ENCODE peak calls at places on chromosomes 5 and 9, in seven cellular contexts. One of them, this sample, is unnamed.

GRCh38 chr5:122880749-122881148 is 35.3 kb downstream of the SNX24 start:
- DNase-seq in MM.1S: no peak
- DNase-seq in keratinocyte: no peak
- DNase-seq in GM10248: no peak
- DNase-seq in mucosa of descending colon: no peak
- DNase-seq in GM23338: no peak
- DNase-seq in WERI-Rb-1: no peak
- DNase-seq in this sample: no peak

GRCh38 chr5:25027016-25027415 is 382.2 kb upstream of the CDH10 start:
- DNase-seq in MM.1S: no peak
- DNase-seq in mucosa of descending colon: no peak
- DNase-seq in GM23338: no peak
- DNase-seq in GM10248: no peak
- DNase-seq in keratinocyte: no peak
- DNase-seq in WERI-Rb-1: no peak
- DNase-seq in this sample: no peak

GRCh38 chr5:179505636-179506261 is 44.6 kb upstream of the RUFY1 start:
- DNase-seq in MM.1S: no peak
- DNase-seq in GM23338: no peak
- DNase-seq in GM10248: no peak
- DNase-seq in mucosa of descending colon: no peak
- DNase-seq in keratinocyte: no peak
- DNase-seq in WERI-Rb-1: no peak
- DNase-seq in this sample: no peak

GRCh38 chr5:153807796-153808195 is 230.9 kb downstream of the FAM114A2 start:
- DNase-seq in GM23338: no peak
- DNase-seq in mucosa of descending colon: no peak
- DNase-seq in GM10248: no peak
- DNase-seq in WERI-Rb-1: peak
- DNase-seq in MM.1S: no peak
- DNase-seq in keratinocyte: no peak
- DNase-seq in this sample: no peak

GRCh38 chr9:132182609-132183073 is 20.8 kb downstream of the NTNG2 start:
- DNase-seq in GM10248: no peak
- DNase-seq in GM23338: peak
- DNase-seq in mucosa of descending colon: no peak
- DNase-seq in keratinocyte: no peak
- DNase-seq in MM.1S: no peak
- DNase-seq in WERI-Rb-1: peak
- DNase-seq in this sample: no peak

GRCh38 chr9:73753171-73753570 is 601.5 kb downstream of the ANXA1 start:
- DNase-seq in GM23338: no peak
- DNase-seq in GM10248: no peak
- DNase-seq in MM.1S: no peak
- DNase-seq in keratinocyte: no peak
- DNase-seq in WERI-Rb-1: no peak
- DNase-seq in mucosa of descending colon: no peak
- DNase-seq in this sample: no peak

GRCh38 chr9:114606597-114607207 is 4.4 kb upstream of the TMEM268 start:
- DNase-seq in GM10248: no peak
- DNase-seq in GM23338: no peak
- DNase-seq in mucosa of descending colon: no peak
- DNase-seq in MM.1S: no peak
- DNase-seq in WERI-Rb-1: no peak
- DNase-seq in keratinocyte: no peak
- DNase-seq in this sample: no peak

GRCh38 chr5:36090033-36090432 is 23.4 kb upstream of the UGT3A2 start:
- DNase-seq in GM10248: no peak
- DNase-seq in MM.1S: peak
- DNase-seq in mucosa of descending colon: no peak
- DNase-seq in keratinocyte: no peak
- DNase-seq in GM23338: peak
- DNase-seq in WERI-Rb-1: peak
- DNase-seq in this sample: no peak

GRCh38 chr5:16095612-16096011 is 84.0 kb downstream of the MARCHF11 start:
- DNase-seq in keratinocyte: no peak
- DNase-seq in WERI-Rb-1: no peak
- DNase-seq in GM23338: no peak
- DNase-seq in mucosa of descending colon: no peak
- DNase-seq in MM.1S: no peak
- DNase-seq in GM10248: no peak
- DNase-seq in this sample: no peak

GRCh38 chr5:51732304-51732703 is 349.1 kb downstream of the ISL1 start:
- DNase-seq in MM.1S: no peak
- DNase-seq in GM23338: no peak
- DNase-seq in mucosa of descending colon: no peak
- DNase-seq in WERI-Rb-1: no peak
- DNase-seq in GM10248: no peak
- DNase-seq in keratinocyte: no peak
- DNase-seq in this sample: no peak

GRCh38 chr5:1526151-1526631 is 2.4 kb upstream of the LPCAT1 start:
- DNase-seq in keratinocyte: no peak
- DNase-seq in GM23338: no peak
- DNase-seq in MM.1S: no peak
- DNase-seq in GM10248: no peak
- DNase-seq in mucosa of descending colon: peak
- DNase-seq in WERI-Rb-1: peak
- DNase-seq in this sample: no peak

DNA sequence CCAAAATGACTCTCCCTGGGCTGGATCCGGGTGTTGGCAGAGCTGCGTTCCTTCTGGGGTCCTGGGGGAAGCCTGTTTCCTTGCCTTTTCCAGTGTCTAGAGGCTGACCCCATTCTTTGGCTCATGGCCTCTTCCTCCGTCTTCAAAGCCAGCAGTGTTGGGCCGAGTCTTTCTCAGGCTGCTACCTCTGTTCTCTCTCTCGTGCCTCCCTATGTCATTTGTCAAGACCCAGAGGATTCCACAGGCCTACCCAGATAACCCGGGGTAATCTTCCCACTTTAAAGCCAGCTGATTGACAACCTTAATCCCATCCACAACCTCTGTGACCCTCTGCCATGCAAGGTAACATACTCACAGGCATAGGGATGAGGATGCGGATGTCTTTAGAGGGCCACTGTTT is 55.0 kb upstream of the KCNMB1 start:
- DNase-seq in mucosa of descending colon: no peak
- DNase-seq in GM23338: no peak
- DNase-seq in keratinocyte: no peak
- DNase-seq in MM.1S: no peak
- DNase-seq in WERI-Rb-1: no peak
- DNase-seq in GM10248: no peak
- DNase-seq in this sample: no peak
- TF ChIP-seq CTCF in mucosa of descending colon: no peak
- TF ChIP-seq CTCF in GM23338: no peak
- TF ChIP-seq CTCF in keratinocyte: no peak
- TF ChIP-seq CTCF in MM.1S: no peak
- TF ChIP-seq CTCF in WERI-Rb-1: no peak
- TF ChIP-seq CTCF in GM10248: no peak
- TF ChIP-seq CTCF in this sample: no peak

GRCh38 chr5:28344803-28345433 is 1306.5 kb upstream of the CDH9 start:
- DNase-seq in mucosa of descending colon: no peak
- DNase-seq in MM.1S: peak
- DNase-seq in GM10248: no peak
- DNase-seq in GM23338: peak
- DNase-seq in WERI-Rb-1: peak
- DNase-seq in keratinocyte: no peak
- DNase-seq in this sample: peak
- TF ChIP-seq CTCF in mucosa of descending colon: no peak
- TF ChIP-seq CTCF in MM.1S: peak
- TF ChIP-seq CTCF in GM10248: peak
- TF ChIP-seq CTCF in GM23338: peak
- TF ChIP-seq CTCF in WERI-Rb-1: peak
- TF ChIP-seq CTCF in keratinocyte: peak
- TF ChIP-seq CTCF in this sample: peak

DNA sequence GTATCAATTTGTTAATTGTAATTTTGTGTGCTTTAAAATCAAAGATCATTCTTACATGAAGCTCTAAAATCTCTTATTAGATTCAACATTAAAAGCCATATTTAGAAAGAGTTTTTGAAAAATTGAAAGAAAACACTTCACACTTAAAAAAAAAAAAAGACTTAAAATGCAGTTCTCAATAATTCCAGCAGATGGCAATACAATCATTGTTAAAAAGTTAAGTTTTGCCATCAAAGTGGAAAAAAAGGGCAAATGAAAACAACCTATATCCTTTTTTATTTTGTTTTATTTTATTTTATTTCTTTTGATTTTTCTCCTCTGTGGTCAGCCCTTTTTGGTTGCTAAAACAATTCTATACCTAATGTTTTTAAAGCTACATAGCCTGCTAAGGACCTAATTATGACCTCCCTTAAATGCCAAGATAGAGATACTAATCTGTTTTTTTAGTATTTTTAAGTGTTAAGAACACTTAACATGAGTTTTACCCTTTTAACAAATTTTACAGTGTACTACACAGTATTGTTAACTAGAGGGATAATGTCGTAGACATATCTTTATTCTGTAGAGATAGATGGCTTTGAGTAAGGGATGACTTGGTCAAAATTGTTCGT is 154.2 kb upstream of the DAB2 start:
- DNase-seq in keratinocyte: no peak
- DNase-seq in GM10248: no peak
- DNase-seq in WERI-Rb-1: no peak
- DNase-seq in GM23338: peak
- DNase-seq in mucosa of descending colon: no peak
- DNase-seq in MM.1S: peak
- DNase-seq in this sample: no peak
- TF ChIP-seq CTCF in keratinocyte: no peak
- TF ChIP-seq CTCF in GM10248: peak
- TF ChIP-seq CTCF in WERI-Rb-1: no peak
- TF ChIP-seq CTCF in GM23338: no peak
- TF ChIP-seq CTCF in mucosa of descending colon: peak
- TF ChIP-seq CTCF in MM.1S: peak
- TF ChIP-seq CTCF in this sample: peak

DNA sequence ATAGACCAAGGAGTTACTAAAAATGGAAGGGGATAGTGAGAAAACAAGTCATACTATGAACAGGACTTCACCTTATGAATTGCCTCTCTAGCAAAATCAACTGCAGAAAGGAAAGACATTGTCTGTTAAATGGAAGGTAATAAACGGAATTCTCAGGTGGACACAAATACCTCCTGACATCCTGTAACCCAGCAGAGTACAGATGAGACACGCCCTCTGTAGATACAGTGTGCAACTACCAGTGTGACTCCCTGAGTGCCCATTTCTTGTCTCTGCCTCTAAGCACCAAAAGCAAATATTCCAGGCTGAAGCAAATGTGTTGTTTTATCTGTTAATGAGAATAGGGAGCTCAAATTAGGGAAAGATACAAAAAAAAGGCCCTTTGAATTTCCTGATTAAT is 12.2 kb upstream of the PLPP1 start:
- DNase-seq in keratinocyte: no peak
- DNase-seq in MM.1S: peak
- DNase-seq in mucosa of descending colon: no peak
- DNase-seq in GM23338: no peak
- DNase-seq in WERI-Rb-1: no peak
- DNase-seq in GM10248: no peak
- DNase-seq in this sample: no peak
- TF ChIP-seq CTCF in keratinocyte: peak
- TF ChIP-seq CTCF in MM.1S: no peak
- TF ChIP-seq CTCF in mucosa of descending colon: no peak
- TF ChIP-seq CTCF in GM23338: peak
- TF ChIP-seq CTCF in WERI-Rb-1: no peak
- TF ChIP-seq CTCF in GM10248: no peak
- TF ChIP-seq CTCF in this sample: no peak

GRCh38 chr5:150318613-150319483 is 16.1 kb upstream of the ARSI start:
- DNase-seq in GM23338: no peak
- DNase-seq in keratinocyte: peak
- DNase-seq in WERI-Rb-1: no peak
- DNase-seq in GM10248: no peak
- DNase-seq in MM.1S: no peak
- DNase-seq in mucosa of descending colon: no peak
- DNase-seq in this sample: no peak

GRCh38 chr5:150321784-150322183 is 19.1 kb upstream of the ARSI start:
- DNase-seq in keratinocyte: no peak
- DNase-seq in GM23338: no peak
- DNase-seq in mucosa of descending colon: no peak
- DNase-seq in GM10248: no peak
- DNase-seq in WERI-Rb-1: no peak
- DNase-seq in MM.1S: no peak
- DNase-seq in this sample: no peak

GRCh38 chr5:150319484-150319790 is 16.7 kb upstream of the ARSI start:
- DNase-seq in mucosa of descending colon: no peak
- DNase-seq in keratinocyte: no peak
- DNase-seq in GM10248: no peak
- DNase-seq in GM23338: no peak
- DNase-seq in WERI-Rb-1: no peak
- DNase-seq in MM.1S: no peak
- DNase-seq in this sample: no peak

GRCh38 chr5:150321211-150321610 is 18.5 kb upstream of the ARSI start:
- DNase-seq in keratinocyte: no peak
- DNase-seq in WERI-Rb-1: no peak
- DNase-seq in GM10248: no peak
- DNase-seq in MM.1S: no peak
- DNase-seq in GM23338: no peak
- DNase-seq in mucosa of descending colon: no peak
- DNase-seq in this sample: no peak

GRCh38 chr5:150320048-150320555 is 17.4 kb upstream of the ARSI start:
- DNase-seq in WERI-Rb-1: no peak
- DNase-seq in GM23338: no peak
- DNase-seq in GM10248: no peak
- DNase-seq in MM.1S: no peak
- DNase-seq in mucosa of descending colon: no peak
- DNase-seq in keratinocyte: peak
- DNase-seq in this sample: no peak
- TF ChIP-seq CTCF in WERI-Rb-1: no peak
- TF ChIP-seq CTCF in GM23338: no peak
- TF ChIP-seq CTCF in GM10248: no peak
- TF ChIP-seq CTCF in MM.1S: no peak
- TF ChIP-seq CTCF in mucosa of descending colon: no peak
- TF ChIP-seq CTCF in keratinocyte: no peak
- TF ChIP-seq CTCF in this sample: no peak

GRCh38 chr9:109198736-109199384 is 31.8 kb upstream of the FRRS1L start:
- DNase-seq in GM10248: no peak
- DNase-seq in MM.1S: no peak
- DNase-seq in mucosa of descending colon: no peak
- DNase-seq in WERI-Rb-1: no peak
- DNase-seq in keratinocyte: no peak
- DNase-seq in GM23338: peak
- DNase-seq in this sample: no peak
- TF ChIP-seq CTCF in GM10248: peak
- TF ChIP-seq CTCF in MM.1S: peak
- TF ChIP-seq CTCF in mucosa of descending colon: no peak
- TF ChIP-seq CTCF in WERI-Rb-1: peak
- TF ChIP-seq CTCF in keratinocyte: peak
- TF ChIP-seq CTCF in GM23338: peak
- TF ChIP-seq CTCF in this sample: peak

DNA sequence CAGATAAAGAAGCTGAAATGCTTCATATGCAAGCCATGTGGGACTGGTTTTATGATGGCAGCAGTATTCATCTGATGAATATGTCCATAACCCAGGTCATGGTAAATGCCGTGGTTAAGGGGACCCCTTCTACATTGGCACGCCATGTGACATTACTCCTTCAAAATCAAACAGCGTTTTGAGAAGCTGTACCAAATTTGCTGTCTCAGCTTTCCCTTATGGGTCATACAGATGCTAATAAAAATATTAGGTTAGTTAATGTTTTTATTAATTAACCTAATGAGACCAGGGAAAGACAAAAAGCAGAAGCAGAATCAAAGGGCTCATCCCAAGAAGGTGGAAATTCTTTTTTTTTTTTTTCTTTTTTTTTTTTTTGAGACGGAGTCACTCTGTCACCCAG is 77.1 kb upstream of the LIFR start:
- DNase-seq in keratinocyte: no peak
- DNase-seq in mucosa of descending colon: no peak
- DNase-seq in MM.1S: no peak
- DNase-seq in GM10248: no peak
- DNase-seq in WERI-Rb-1: no peak
- DNase-seq in GM23338: no peak
- DNase-seq in this sample: no peak
- TF ChIP-seq CTCF in keratinocyte: no peak
- TF ChIP-seq CTCF in mucosa of descending colon: no peak
- TF ChIP-seq CTCF in MM.1S: no peak
- TF ChIP-seq CTCF in GM10248: no peak
- TF ChIP-seq CTCF in WERI-Rb-1: no peak
- TF ChIP-seq CTCF in GM23338: no peak
- TF ChIP-seq CTCF in this sample: no peak

GRCh38 chr9:88433583-88434240 is 45.5 kb downstream of the SPIN1 start:
- DNase-seq in WERI-Rb-1: no peak
- DNase-seq in keratinocyte: no peak
- DNase-seq in mucosa of descending colon: no peak
- DNase-seq in GM23338: no peak
- DNase-seq in GM10248: no peak
- DNase-seq in MM.1S: no peak
- DNase-seq in this sample: no peak
- TF ChIP-seq CTCF in WERI-Rb-1: no peak
- TF ChIP-seq CTCF in keratinocyte: no peak
- TF ChIP-seq CTCF in mucosa of descending colon: no peak
- TF ChIP-seq CTCF in GM23338: no peak
- TF ChIP-seq CTCF in GM10248: no peak
- TF ChIP-seq CTCF in MM.1S: no peak
- TF ChIP-seq CTCF in this sample: no peak

This sample was measured in GM13976.